ENCODE peak calls at places on chromosomes 12 and 14, in four cellular contexts. F is spleen, P is MCF 10A, T is GM03348. G is an unnamed sample.

GRCh38 chr14:91170504-91171121 is 56.7 kb downstream of the DGLUCY start:
- DNase-seq in P (no peak), T (no peak), F (no peak), G (no peak)

GRCh38 chr14:104937161-104937560 is 12.5 kb downstream of the PLD4 start:
- DNase-seq in T (no peak), P (no peak), F (no peak), G (no peak)

GRCh38 chr12:54287316-54288157 is 7.0 kb downstream of the HNRNPA1 start:
- DNase-seq in F (no peak), T (no peak), P (no peak), G (no peak)

GRCh38 chr14:100901391-100902183 is 1.9 kb downstream of the RTL1 start:
- DNase-seq in T (no peak), P (no peak), F (peak), G (no peak)

GRCh38 chr12:1566449-1567135 is 27.8 kb downstream of the FBXL14 start:
- DNase-seq in F (no peak), P (no peak), T (no peak), G (no peak)

GRCh38 chr14:100476012-100476822 is 111.0 kb downstream of the BEGAIN start:
- DNase-seq in T (peak), P (peak), F (no peak), G (peak)

GRCh38 chr14:90518941-90519256 is 122.1 kb downstream of the CALM1 start:
- DNase-seq in T (peak), P (peak), F (peak), G (no peak)

GRCh38 chr12:78232756-78233155 is 402.1 kb downstream of the NAV3 start:
- DNase-seq in F (no peak), P (no peak), T (no peak), G (no peak)

GRCh38 chr12:102426599-102427541 is 53.5 kb downstream of the IGF1 start:
- DNase-seq in P (no peak), F (no peak), T (peak), G (no peak)

GRCh38 chr14:102026934-102027333 is 59.9 kb downstream of the HSP90AA1 start:
- DNase-seq in P (no peak), T (no peak), F (no peak), G (peak)

GRCh38 chr14:78152246-78153068 is 17.7 kb upstream of the NRXN3 start:
- DNase-seq in F (no peak), P (peak), T (no peak), G (no peak)

GRCh38 chr14:100297320-100298300 is 8.6 kb downstream of the SLC25A29 start:
- DNase-seq in T (peak), F (peak), P (no peak), G (no peak)

GRCh38 chr14:106556665-106557289 is 1030.4 kb downstream of the TMEM121 start:
- DNase-seq in T (no peak), F (peak), P (peak), G (peak)

GRCh38 chr12:132700212-132700913 is 10.3 kb upstream of the PGAM5 start:
- DNase-seq in F (no peak), P (peak), T (no peak), G (no peak)